ENCODE peak calls at places on chromosome 6, in seven cellular contexts. I, M, G, Z, T, K and Y are unnamed samples.

GRCh38 chr6:34000281-34000680 is 145.6 kb downstream of the GRM4 start:
- DNase-seq in I (no peak), K (no peak), G (no peak), T (no peak), Z (no peak), M (no peak), Y (no peak)

GRCh38 chr6:135451617-135452190 is 45.8 kb downstream of the AHI1 start:
- DNase-seq in K (no peak), G (no peak), T (peak), Z (peak), I (peak), M (no peak), Y (no peak)

GRCh38 chr6:166486536-166486880 is 100.0 kb downstream of the RAMACL start:
- DNase-seq in K (no peak), I (no peak), T (no peak), Z (no peak), M (no peak), G (no peak), Y (no peak)

GRCh38 chr6:146990821-146991798 is 213.1 kb upstream of the STXBP5 start:
- DNase-seq in M (no peak), I (no peak), G (no peak), K (no peak), T (peak), Z (peak), Y (no peak)

GRCh38 chr6:50211582-50211981 is 161.9 kb upstream of the DEFB112 start:
- DNase-seq in K (no peak), T (no peak), G (no peak), M (no peak), I (no peak), Z (no peak), Y (no peak)

GRCh38 chr6:167574431-167575097 is 249.7 kb downstream of the TTLL2 start:
- DNase-seq in G (no peak), K (no peak), T (no peak), Z (no peak), M (no peak), I (no peak), Y (no peak)

GRCh38 chr6:150723857-150724256 is 124.2 kb downstream of the PLEKHG1 start:
- DNase-seq in K (no peak), Z (no peak), M (no peak), G (no peak), T (no peak), I (no peak), Y (no peak)

GRCh38 chr6:168905451-168906090 is 348.1 kb downstream of the THBS2 start:
- DNase-seq in M (no peak), I (no peak), K (no peak), Z (peak), G (no peak), T (peak), Y (no peak)

GRCh38 chr6:31094389-31094881 is 17.9 kb downstream of the C6orf15 start:
- DNase-seq in G (no peak), I (no peak), T (no peak), M (peak), K (peak), Z (no peak), Y (no peak)

GRCh38 chr6:45880139-45880538 is 135.5 kb downstream of the CLIC5 start:
- DNase-seq in I (no peak), Z (no peak), M (no peak), G (no peak), K (no peak), T (no peak), Y (no peak)

GRCh38 chr6:35919827-35920751 is 809 bp downstream of the SRPK1 start:
- DNase-seq in G (peak), I (peak), K (peak), M (peak), T (peak), Z (peak), Y (no peak)

GRCh38 chr6:4088684-4089083 is 9.7 kb upstream of the FAM217A start:
- DNase-seq in I (no peak), K (no peak), Z (no peak), G (no peak), M (no peak), T (no peak), Y (no peak)

GRCh38 chr6:34546551-34547321 is 9.4 kb downstream of the SPDEF start:
- DNase-seq in I (no peak), M (no peak), Z (no peak), K (no peak), G (peak), T (no peak), Y (no peak)

GRCh38 chr6:44021628-44022295 is 105.5 kb downstream of the MRPL14 start:
- DNase-seq in M (no peak), T (no peak), Z (no peak), K (no peak), I (no peak), G (no peak), Y (no peak)

GRCh38 chr6:131694832-131695426 is 6.3 kb downstream of the OR2A4 start:
- DNase-seq in K (no peak), G (no peak), I (peak), T (peak), Z (peak), M (no peak), Y (no peak)

GRCh38 chr6:106334646-106335448 is 9.3 kb upstream of the ATG5 start:
- DNase-seq in G (no peak), I (peak), T (peak), K (peak), M (peak), Z (peak), Y (no peak)

GRCh38 chr6:40825085-40825484 is 213.9 kb downstream of the UNC5CL start:
- DNase-seq in Z (no peak), M (no peak), K (no peak), I (no peak), T (no peak), G (no peak), Y (no peak)

GRCh38 chr6:146850238-146850896 is 251.6 kb downstream of the ADGB start:
- DNase-seq in K (no peak), G (no peak), T (peak), I (no peak), Z (peak), M (no peak), Y (peak)

GRCh38 chr6:35474978-35475570 is 6.9 kb downstream of the RPL10A start:
- DNase-seq in K (no peak), M (no peak), I (no peak), Z (no peak), G (no peak), T (no peak), Y (no peak)

GRCh38 chr6:164795091-164795490 is 514.3 kb downstream of the C6orf118 start:
- DNase-seq in I (no peak), G (no peak), M (no peak), K (no peak), T (no peak), Z (no peak), Y (no peak)

GRCh38 chr6:110723017-110723416 is 92.3 kb downstream of the CDK19 start:
- DNase-seq in I (no peak), T (no peak), K (no peak), Z (no peak), M (no peak), G (no peak), Y (no peak)

GRCh38 chr6:106918128-106918527 is 56.4 kb downstream of the CD24 start:
- DNase-seq in K (no peak), Z (peak), G (no peak), T (no peak), M (no peak), I (no peak), Y (no peak)

GRCh38 chr6:74137910-74138309 is 441.9 kb downstream of the CD109 start:
- DNase-seq in T (peak), G (no peak), M (no peak), Z (peak), K (no peak), I (no peak), Y (no peak)

GRCh38 chr6:143673638-143674037 is 4.1 kb upstream of the PHACTR2 start:
- DNase-seq in M (no peak), Z (peak), T (peak), G (no peak), K (no peak), I (peak), Y (no peak)

GRCh38 chr6:42532038-42532669 is 31.7 kb upstream of the UBR2 start:
- DNase-seq in Z (peak), I (peak), M (no peak), T (peak), K (peak), G (no peak), Y (no peak)

GRCh38 chr6:48144024-48144423 is 33.0 kb upstream of the PTCHD4 start:
- DNase-seq in Z (peak), I (no peak), M (no peak), T (peak), K (no peak), G (no peak), Y (no peak)

GRCh38 chr6:56851541-56852248 is 103.2 kb upstream of the BEND6 start:
- DNase-seq in I (peak), G (peak), M (peak), K (peak), T (peak), Z (peak), Y (peak)

GRCh38 chr6:29827579-29828470 is at the start of gene HLA-G:
- DNase-seq in T (no peak), I (no peak), G (no peak), K (no peak), M (no peak), Z (no peak), Y (no peak)

GRCh38 chr6:24430086-24430485 is 27.4 kb downstream of the MRS2 start:
- DNase-seq in I (no peak), K (no peak), G (no peak), M (no peak), T (no peak), Z (peak), Y (no peak)

GRCh38 chr6:149990109-149990671 is 26.4 kb downstream of the ULBP1 start:
- DNase-seq in I (no peak), M (no peak), Z (no peak), T (no peak), K (no peak), G (no peak), Y (no peak)